ENCODE peak calls at places on chromosome 15, in five cellular contexts. One of them, this sample, is unnamed.

GRCh38 chr15:87477759-87478687 is 778.5 kb downstream of the NTRK3 start:
- DNase-seq in RCC 7860: peak; percentile 91
- DNase-seq in pancreas: peak; percentile 39
- DNase-seq in amygdala: no peak
- DNase-seq in cardiac muscle cell: peak; percentile 71
- DNase-seq in this sample: no peak

GRCh38 chr15:69393831-69394491 is 20.2 kb upstream of the KIF23 start:
- DNase-seq in amygdala: no peak
- DNase-seq in cardiac muscle cell: no peak
- DNase-seq in RCC 7860: no peak
- DNase-seq in pancreas: no peak
- DNase-seq in this sample: peak; percentile 23

GRCh38 chr15:63502843-63503738 is 1.3 kb upstream of the USP3 start:
- DNase-seq in cardiac muscle cell: peak; percentile 99
- DNase-seq in pancreas: peak; percentile 95
- DNase-seq in RCC 7860: peak; percentile 97
- DNase-seq in amygdala: peak; percentile 23
- DNase-seq in this sample: peak; percentile 94

GRCh38 chr15:75042730-75043508 is 19.5 kb downstream of the PPCDC start:
- DNase-seq in RCC 7860: peak; percentile 97
- DNase-seq in pancreas: peak; percentile 86
- DNase-seq in cardiac muscle cell: peak; percentile 48
- DNase-seq in amygdala: peak; percentile 34
- DNase-seq in this sample: peak; percentile 75

GRCh38 chr15:100681335-100681746 is 79.0 kb downstream of the ASB7 start:
- DNase-seq in amygdala: no peak
- DNase-seq in pancreas: no peak
- DNase-seq in RCC 7860: no peak
- DNase-seq in cardiac muscle cell: no peak
- DNase-seq in this sample: no peak

GRCh38 chr15:57312006-57312322 is 64.3 kb upstream of the CGNL1 start:
- DNase-seq in pancreas: no peak
- DNase-seq in amygdala: no peak
- DNase-seq in RCC 7860: no peak
- DNase-seq in cardiac muscle cell: no peak
- DNase-seq in this sample: no peak

GRCh38 chr15:46808834-46809233 is 908.5 kb upstream of the SEMA6D start:
- DNase-seq in pancreas: no peak
- DNase-seq in RCC 7860: no peak
- DNase-seq in cardiac muscle cell: no peak
- DNase-seq in amygdala: no peak
- DNase-seq in this sample: no peak

GRCh38 chr15:81182746-81183402 is 13.8 kb upstream of the IL16 start:
- DNase-seq in amygdala: no peak
- DNase-seq in cardiac muscle cell: no peak
- DNase-seq in RCC 7860: no peak
- DNase-seq in pancreas: no peak
- DNase-seq in this sample: no peak

GRCh38 chr15:69480932-69481331 is 28.3 kb downstream of the RPLP1 start:
- DNase-seq in amygdala: no peak
- DNase-seq in RCC 7860: no peak
- DNase-seq in cardiac muscle cell: no peak
- DNase-seq in pancreas: no peak
- DNase-seq in this sample: no peak

GRCh38 chr15:69576035-69576526 is 123.5 kb downstream of the RPLP1 start:
- DNase-seq in RCC 7860: peak; percentile 20
- DNase-seq in amygdala: peak; percentile 28
- DNase-seq in pancreas: peak; percentile 62
- DNase-seq in cardiac muscle cell: peak; percentile 38
- DNase-seq in this sample: peak; percentile 71

GRCh38 chr15:39312984-39313383 is 267.9 kb upstream of the THBS1 start:
- DNase-seq in cardiac muscle cell: peak; percentile 39
- DNase-seq in RCC 7860: no peak
- DNase-seq in amygdala: no peak
- DNase-seq in pancreas: peak; percentile 33
- DNase-seq in this sample: no peak